ENCODE peak calls at places on chromosome 12, in seven cellular contexts. Y, D, O, H, J, R and W are unnamed samples.
A peak's percentile ranks its signal among the peaks of the same experiment; 100 is the strongest.

GRCh38 chr12:107594995-107595394 is 90.6 kb upstream of the PWP1 start:
- DNase-seq in J (peak; percentile 21), H (peak; percentile 48), R (no peak), O (no peak), D (no peak), Y (no peak), W (no peak)

GRCh38 chr12:32558941-32559340 is 120.2 kb upstream of the DNM1L start:
- DNase-seq in Y (no peak), D (no peak), O (no peak), R (no peak), H (no peak), J (no peak), W (peak; percentile 77)

GRCh38 chr12:96311191-96311590 is 89.0 kb downstream of the CDK17 start:
- DNase-seq in Y (no peak), H (no peak), D (no peak), J (no peak), O (no peak), R (no peak), W (no peak)

GRCh38 chr12:49565119-49565955 is 2.6 kb downstream of the MCRS1 start:
- DNase-seq in D (no peak), H (no peak), R (no peak), Y (no peak), O (no peak), J (no peak), W (no peak)

GRCh38 chr12:92457458-92458195 is 245.2 kb upstream of the PLEKHG7 start:
- DNase-seq in O (no peak), Y (no peak), J (no peak), H (no peak), D (no peak), R (no peak), W (no peak)

GRCh38 chr12:102669056-102669455 is 188.7 kb upstream of the IGF1 start:
- DNase-seq in O (no peak), H (no peak), R (no peak), Y (no peak), D (no peak), J (no peak), W (no peak)

GRCh38 chr12:103530352-103530751 is 34.6 kb upstream of the C12orf42 start:
- DNase-seq in Y (no peak), O (no peak), J (no peak), D (no peak), R (no peak), H (no peak), W (no peak)

GRCh38 chr12:32651956-32652210 is 27.2 kb upstream of the DNM1L start:
- DNase-seq in O (no peak), J (no peak), H (no peak), Y (no peak), D (no peak), R (no peak), W (no peak)

GRCh38 chr12:100576311-100577036 is 3.0 kb downstream of the GAS2L3 start:
- DNase-seq in Y (no peak), J (peak; percentile 80), R (no peak), D (no peak), H (peak; percentile 98), O (no peak), W (no peak)

GRCh38 chr12:116125981-116126566 is 151.4 kb downstream of the MED13L start:
- DNase-seq in Y (no peak), H (no peak), J (no peak), D (no peak), R (no peak), O (no peak), W (no peak)

GRCh38 chr12:9587903-9588600 is 19.7 kb downstream of the KLRB1 start:
- DNase-seq in Y (no peak), R (no peak), H (no peak), D (no peak), O (no peak), J (no peak), W (no peak)

GRCh38 chr12:62466018-62466595 is 519 bp upstream of the MON2 start:
- DNase-seq in R (peak; percentile 27), O (peak; percentile 71), J (peak; percentile 6), H (peak; percentile 57), Y (peak; percentile 24), D (peak; percentile 9), W (peak; percentile 53)

GRCh38 chr12:42921741-42922511 is 332.4 kb upstream of the PRICKLE1 start:
- DNase-seq in R (peak; percentile 58), H (no peak), J (peak; percentile 33), O (no peak), D (no peak), Y (no peak), W (no peak)

GRCh38 chr12:14238224-14238792 is 127.2 kb upstream of the ATF7IP start:
- DNase-seq in H (peak; percentile 27), Y (no peak), D (no peak), O (no peak), J (no peak), R (no peak), W (no peak)

GRCh38 chr12:122888232-122888752 is 7.6 kb downstream of the VPS37B start:
- DNase-seq in H (no peak), J (no peak), D (no peak), Y (no peak), O (peak; percentile 71), R (peak; percentile 86), W (peak; percentile 60)

GRCh38 chr12:131983554-131983953 is 33.8 kb downstream of the EP400 start:
- DNase-seq in O (no peak), D (no peak), J (no peak), R (no peak), H (no peak), Y (no peak), W (no peak)

GRCh38 chr12:51721281-51721940 is 127.1 kb downstream of the FIGNL2 start:
- DNase-seq in O (no peak), J (no peak), Y (peak; percentile 30), H (no peak), D (peak; percentile 65), R (peak; percentile 12), W (peak; percentile 46)